ENCODE peak calls at places on chromosomes 5 and 9, in six cellular contexts. One of them, this sample, is unnamed.

GRCh38 chr5:142808778-142809606 is 38.8 kb downstream of the ARHGAP26 start:
- DNase-seq in CD4-positive, alpha-beta memory T cell: no peak
- DNase-seq in activated T-helper 9 cell treated with anti-CD3 and anti-CD28 coated beads, Interleukin-2, amount 50 U/mL, for 16 hours: no peak
- DNase-seq in hippocampal formation: no peak
- DNase-seq in SK-N-SH: peak
- DNase-seq in HL-60: no peak
- DNase-seq in this sample: no peak

GRCh38 chr5:69238760-69239251 is 4.1 kb downstream of the CDK7 start:
- DNase-seq in hippocampal formation: no peak
- DNase-seq in CD4-positive, alpha-beta memory T cell: no peak
- DNase-seq in HL-60: no peak
- DNase-seq in activated T-helper 9 cell treated with anti-CD3 and anti-CD28 coated beads, Interleukin-2, amount 50 U/mL, for 16 hours: no peak
- DNase-seq in SK-N-SH: no peak
- DNase-seq in this sample: no peak

GRCh38 chr9:10045598-10045997 is 567.2 kb downstream of the PTPRD start:
- DNase-seq in hippocampal formation: no peak
- DNase-seq in CD4-positive, alpha-beta memory T cell: no peak
- DNase-seq in HL-60: no peak
- DNase-seq in SK-N-SH: no peak
- DNase-seq in activated T-helper 9 cell treated with anti-CD3 and anti-CD28 coated beads, Interleukin-2, amount 50 U/mL, for 16 hours: no peak
- DNase-seq in this sample: peak

GRCh38 chr9:98658965-98659364 is 49.8 kb downstream of the GABBR2 start:
- DNase-seq in activated T-helper 9 cell treated with anti-CD3 and anti-CD28 coated beads, Interleukin-2, amount 50 U/mL, for 16 hours: no peak
- DNase-seq in CD4-positive, alpha-beta memory T cell: no peak
- DNase-seq in hippocampal formation: no peak
- DNase-seq in HL-60: no peak
- DNase-seq in SK-N-SH: no peak
- DNase-seq in this sample: no peak

GRCh38 chr5:135222171-135222681 is 176.8 kb downstream of the MACROH2A1 start:
- DNase-seq in hippocampal formation: no peak
- DNase-seq in SK-N-SH: no peak
- DNase-seq in HL-60: no peak
- DNase-seq in activated T-helper 9 cell treated with anti-CD3 and anti-CD28 coated beads, Interleukin-2, amount 50 U/mL, for 16 hours: no peak
- DNase-seq in CD4-positive, alpha-beta memory T cell: no peak
- DNase-seq in this sample: no peak

GRCh38 chr9:82456621-82457020 is 468.0 kb downstream of the SPATA31D1 start:
- DNase-seq in activated T-helper 9 cell treated with anti-CD3 and anti-CD28 coated beads, Interleukin-2, amount 50 U/mL, for 16 hours: no peak
- DNase-seq in HL-60: no peak
- DNase-seq in hippocampal formation: no peak
- DNase-seq in CD4-positive, alpha-beta memory T cell: no peak
- DNase-seq in SK-N-SH: no peak
- DNase-seq in this sample: peak

GRCh38 chr5:167754501-167754941 is 536.9 kb upstream of the WWC1 start:
- DNase-seq in activated T-helper 9 cell treated with anti-CD3 and anti-CD28 coated beads, Interleukin-2, amount 50 U/mL, for 16 hours: no peak
- DNase-seq in HL-60: no peak
- DNase-seq in CD4-positive, alpha-beta memory T cell: no peak
- DNase-seq in SK-N-SH: no peak
- DNase-seq in hippocampal formation: no peak
- DNase-seq in this sample: no peak

GRCh38 chr9:120926397-120926928 is at the start of gene TRAF1:
- DNase-seq in HL-60: peak
- DNase-seq in hippocampal formation: no peak
- DNase-seq in SK-N-SH: no peak
- DNase-seq in CD4-positive, alpha-beta memory T cell: no peak
- DNase-seq in activated T-helper 9 cell treated with anti-CD3 and anti-CD28 coated beads, Interleukin-2, amount 50 U/mL, for 16 hours: no peak
- DNase-seq in this sample: no peak